ENCODE peak calls at places on chromosomes 16 and 17, in five cellular contexts. One of them, this sample, is unnamed.

GRCh38 chr17:79033741-79034501 is 10.0 kb downstream of the C1QTNF1 start:
- DNase-seq in mucosa of descending colon: no peak
- DNase-seq in AG04450: no peak
- DNase-seq in skeletal muscle cell: no peak
- DNase-seq in pancreas: no peak
- DNase-seq in this sample: no peak

GRCh38 chr16:85750021-85750826 is 672 bp downstream of the C16orf74 start:
- DNase-seq in mucosa of descending colon: peak
- DNase-seq in AG04450: no peak
- DNase-seq in skeletal muscle cell: peak
- DNase-seq in pancreas: no peak
- DNase-seq in this sample: no peak

GRCh38 chr16:17413508-17413907 is 57.3 kb downstream of the XYLT1 start:
- DNase-seq in mucosa of descending colon: no peak
- DNase-seq in AG04450: no peak
- DNase-seq in skeletal muscle cell: no peak
- DNase-seq in pancreas: no peak
- DNase-seq in this sample: no peak

GRCh38 chr17:72697602-72698146 is 394.8 kb downstream of the SLC39A11 start:
- DNase-seq in mucosa of descending colon: no peak
- DNase-seq in AG04450: no peak
- DNase-seq in skeletal muscle cell: no peak
- DNase-seq in pancreas: no peak
- DNase-seq in this sample: no peak

GRCh38 chr17:61338000-61338864 is 61.4 kb upstream of the TBX2 start:
- DNase-seq in mucosa of descending colon: no peak
- DNase-seq in AG04450: no peak
- DNase-seq in skeletal muscle cell: peak
- DNase-seq in pancreas: no peak
- DNase-seq in this sample: peak

GRCh38 chr16:70778901-70779309 is 22.1 kb downstream of the VAC14 start:
- DNase-seq in mucosa of descending colon: peak
- DNase-seq in AG04450: peak
- DNase-seq in skeletal muscle cell: peak
- DNase-seq in pancreas: no peak
- DNase-seq in this sample: peak

GRCh38 chr17:77312061-77312684 is 171.4 kb downstream of the SEC14L1 start:
- DNase-seq in mucosa of descending colon: no peak
- DNase-seq in AG04450: no peak
- DNase-seq in skeletal muscle cell: no peak
- DNase-seq in pancreas: peak
- DNase-seq in this sample: no peak

GRCh38 chr16:73064227-73064995 is 16.5 kb upstream of the ZFHX3 start:
- DNase-seq in mucosa of descending colon: no peak
- DNase-seq in AG04450: no peak
- DNase-seq in skeletal muscle cell: no peak
- DNase-seq in pancreas: no peak
- DNase-seq in this sample: peak

GRCh38 chr17:8151641-8152111 is 528 bp downstream of the PER1 start:
- DNase-seq in mucosa of descending colon: peak
- DNase-seq in AG04450: no peak
- DNase-seq in skeletal muscle cell: peak
- DNase-seq in pancreas: peak
- DNase-seq in this sample: no peak

GRCh38 chr17:57294629-57295501 is 38.5 kb downstream of the MSI2 start:
- DNase-seq in mucosa of descending colon: no peak
- DNase-seq in AG04450: no peak
- DNase-seq in skeletal muscle cell: no peak
- DNase-seq in pancreas: no peak
- DNase-seq in this sample: no peak

GRCh38 chr16:64507240-64508024 is 614.4 kb downstream of the CDH11 start:
- DNase-seq in mucosa of descending colon: no peak
- DNase-seq in AG04450: no peak
- DNase-seq in skeletal muscle cell: no peak
- DNase-seq in pancreas: peak
- DNase-seq in this sample: no peak

GRCh38 chr17:45905812-45906211 is 11.5 kb downstream of the MAPT start:
- DNase-seq in mucosa of descending colon: no peak
- DNase-seq in AG04450: no peak
- DNase-seq in skeletal muscle cell: no peak
- DNase-seq in pancreas: no peak
- DNase-seq in this sample: no peak

GRCh38 chr17:19002805-19003542 is 1.6 kb downstream of the FAM83G start:
- DNase-seq in mucosa of descending colon: no peak
- DNase-seq in AG04450: no peak
- DNase-seq in skeletal muscle cell: no peak
- DNase-seq in pancreas: peak
- DNase-seq in this sample: no peak

GRCh38 chr17:66167189-66167815 is 24.6 kb downstream of the CEP112 start:
- DNase-seq in mucosa of descending colon: no peak
- DNase-seq in AG04450: no peak
- DNase-seq in skeletal muscle cell: no peak
- DNase-seq in pancreas: no peak
- DNase-seq in this sample: no peak

GRCh38 chr17:48728232-48729231 is at the start of gene HOXB13:
- DNase-seq in mucosa of descending colon: peak
- DNase-seq in AG04450: no peak
- DNase-seq in skeletal muscle cell: no peak
- DNase-seq in pancreas: no peak
- DNase-seq in this sample: peak

GRCh38 chr17:68057531-68057952 is 22.0 kb downstream of the KPNA2 start:
- DNase-seq in mucosa of descending colon: peak
- DNase-seq in AG04450: no peak
- DNase-seq in skeletal muscle cell: no peak
- DNase-seq in pancreas: no peak
- DNase-seq in this sample: no peak

GRCh38 chr17:14427914-14428639 is 127.2 kb downstream of the HS3ST3B1 start:
- DNase-seq in mucosa of descending colon: peak
- DNase-seq in AG04450: no peak
- DNase-seq in skeletal muscle cell: no peak
- DNase-seq in pancreas: no peak
- DNase-seq in this sample: no peak

GRCh38 chr17:49505854-49506253 is 10.8 kb downstream of the NGFR start:
- DNase-seq in mucosa of descending colon: no peak
- DNase-seq in AG04450: no peak
- DNase-seq in skeletal muscle cell: no peak
- DNase-seq in pancreas: no peak
- DNase-seq in this sample: no peak

GRCh38 chr17:19800571-19800970 is 52.5 kb upstream of the ALDH3A1 start:
- DNase-seq in mucosa of descending colon: no peak
- DNase-seq in AG04450: no peak
- DNase-seq in skeletal muscle cell: no peak
- DNase-seq in pancreas: no peak
- DNase-seq in this sample: no peak

GRCh38 chr17:3827124-3827773 is 18.8 kb downstream of the NCBP3 start:
- DNase-seq in mucosa of descending colon: peak
- DNase-seq in AG04450: no peak
- DNase-seq in skeletal muscle cell: peak
- DNase-seq in pancreas: no peak
- DNase-seq in this sample: peak

GRCh38 chr17:78496311-78496710 is 80.9 kb downstream of the DNAH17 start:
- DNase-seq in mucosa of descending colon: no peak
- DNase-seq in AG04450: no peak
- DNase-seq in skeletal muscle cell: no peak
- DNase-seq in pancreas: no peak
- DNase-seq in this sample: no peak

GRCh38 chr16:72938426-72939164 is 109.3 kb downstream of the ZFHX3 start:
- DNase-seq in mucosa of descending colon: peak
- DNase-seq in AG04450: peak
- DNase-seq in skeletal muscle cell: peak
- DNase-seq in pancreas: no peak
- DNase-seq in this sample: no peak

GRCh38 chr17:13480877-13481276 is 120.9 kb downstream of the HS3ST3A1 start:
- DNase-seq in mucosa of descending colon: no peak
- DNase-seq in AG04450: no peak
- DNase-seq in skeletal muscle cell: no peak
- DNase-seq in pancreas: no peak
- DNase-seq in this sample: no peak

GRCh38 chr17:61389670-61390478 is 9.8 kb upstream of the TBX2 start:
- DNase-seq in mucosa of descending colon: peak
- DNase-seq in AG04450: no peak
- DNase-seq in skeletal muscle cell: no peak
- DNase-seq in pancreas: no peak
- DNase-seq in this sample: no peak

GRCh38 chr17:62712011-62712615 is 84.6 kb downstream of the MRC2 start:
- DNase-seq in mucosa of descending colon: no peak
- DNase-seq in AG04450: no peak
- DNase-seq in skeletal muscle cell: no peak
- DNase-seq in pancreas: peak
- DNase-seq in this sample: no peak

DNA sequence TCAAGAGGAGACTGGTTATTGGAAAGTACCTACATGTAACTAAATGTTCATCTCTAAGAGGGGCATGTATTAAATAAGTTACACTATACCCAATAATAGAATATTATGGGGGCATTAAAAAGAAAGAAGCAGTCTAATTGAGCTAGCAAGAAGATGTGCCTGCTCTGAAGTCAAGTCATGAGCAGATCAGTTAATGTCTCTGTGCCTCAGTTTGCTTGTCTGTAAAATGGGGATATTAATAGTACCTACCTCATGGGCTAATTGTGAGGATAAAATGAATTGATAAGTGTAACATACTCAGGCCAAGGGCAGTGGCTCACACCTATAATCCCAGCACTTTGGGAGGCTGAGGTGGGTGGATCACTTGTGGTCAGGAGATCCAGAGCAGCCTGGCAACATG is 3.0 kb downstream of the CNGB1 start:
- DNase-seq in mucosa of descending colon: no peak
- DNase-seq in AG04450: no peak
- DNase-seq in skeletal muscle cell: no peak
- DNase-seq in pancreas: no peak
- DNase-seq in this sample: no peak
- H3K4me3 ChIP-seq in mucosa of descending colon: no peak
- H3K4me3 ChIP-seq in AG04450: no peak
- H3K4me3 ChIP-seq in skeletal muscle cell: no peak
- H3K4me3 ChIP-seq in pancreas: no peak
- H3K4me3 ChIP-seq in this sample: no peak

DNA sequence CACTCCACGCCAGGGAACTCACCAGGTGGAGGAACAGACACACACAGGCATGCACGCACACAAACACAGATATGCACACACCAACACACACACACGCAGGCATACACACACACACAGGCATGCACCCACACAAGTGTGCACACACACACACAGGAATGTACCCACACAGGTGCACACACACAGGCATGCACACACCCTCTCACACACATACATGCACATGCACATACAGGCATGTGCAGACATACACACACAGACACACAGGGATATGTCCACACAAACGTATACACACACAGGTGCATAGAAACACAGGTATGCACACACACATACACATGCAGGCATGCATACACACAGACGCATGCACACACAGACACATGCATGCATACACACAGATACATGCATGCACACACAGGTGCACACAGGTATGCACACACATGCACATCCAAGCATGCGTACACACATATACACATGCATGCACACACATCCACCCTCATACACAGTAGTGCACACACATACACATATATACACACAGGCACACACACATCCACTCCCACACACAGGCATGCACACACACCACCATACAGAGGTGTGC is 39.2 kb downstream of the COTL1 start:
- DNase-seq in mucosa of descending colon: no peak
- DNase-seq in AG04450: no peak
- DNase-seq in skeletal muscle cell: no peak
- DNase-seq in pancreas: no peak
- DNase-seq in this sample: no peak
- H3K4me3 ChIP-seq in mucosa of descending colon: no peak
- H3K4me3 ChIP-seq in AG04450: no peak
- H3K4me3 ChIP-seq in skeletal muscle cell: no peak
- H3K4me3 ChIP-seq in pancreas: no peak
- H3K4me3 ChIP-seq in this sample: no peak

GRCh38 chr16:16029431-16030011 is 80.1 kb downstream of the ABCC1 start:
- DNase-seq in mucosa of descending colon: no peak
- DNase-seq in AG04450: no peak
- DNase-seq in skeletal muscle cell: no peak
- DNase-seq in pancreas: no peak
- DNase-seq in this sample: peak

GRCh38 chr16:16025214-16025968 is 76.0 kb downstream of the ABCC1 start:
- DNase-seq in mucosa of descending colon: no peak
- DNase-seq in AG04450: peak
- DNase-seq in skeletal muscle cell: peak
- DNase-seq in pancreas: no peak
- DNase-seq in this sample: peak

GRCh38 chr16:16030449-16030848 is 81.0 kb downstream of the ABCC1 start:
- DNase-seq in mucosa of descending colon: no peak
- DNase-seq in AG04450: no peak
- DNase-seq in skeletal muscle cell: no peak
- DNase-seq in pancreas: no peak
- DNase-seq in this sample: no peak

GRCh38 chr16:16028311-16028999 is 79.0 kb downstream of the ABCC1 start:
- DNase-seq in mucosa of descending colon: peak
- DNase-seq in AG04450: no peak
- DNase-seq in skeletal muscle cell: no peak
- DNase-seq in pancreas: no peak
- DNase-seq in this sample: no peak

GRCh38 chr16:16027728-16028310 is 78.4 kb downstream of the ABCC1 start:
- DNase-seq in mucosa of descending colon: peak
- DNase-seq in AG04450: no peak
- DNase-seq in skeletal muscle cell: no peak
- DNase-seq in pancreas: no peak
- DNase-seq in this sample: no peak
- H3K4me3 ChIP-seq in mucosa of descending colon: no peak
- H3K4me3 ChIP-seq in AG04450: no peak
- H3K4me3 ChIP-seq in skeletal muscle cell: no peak
- H3K4me3 ChIP-seq in pancreas: no peak
- H3K4me3 ChIP-seq in this sample: no peak

DNA sequence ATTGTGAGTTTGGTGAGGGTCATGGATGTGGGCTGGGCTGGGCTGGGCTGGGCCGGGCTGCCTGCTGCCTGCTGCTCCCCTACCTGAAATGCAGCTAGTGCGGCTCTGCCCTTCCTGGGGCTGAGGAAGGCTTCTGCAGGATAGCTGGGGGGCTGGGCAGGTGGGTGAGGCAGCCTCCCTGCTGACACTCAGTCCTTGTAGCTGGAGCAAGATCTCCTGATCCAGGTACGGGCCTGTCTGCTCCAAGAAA is 4.7 kb downstream of the RPL13 start:
- DNase-seq in mucosa of descending colon: no peak
- DNase-seq in AG04450: no peak
- DNase-seq in skeletal muscle cell: no peak
- DNase-seq in pancreas: no peak
- DNase-seq in this sample: no peak
- H3K4me3 ChIP-seq in mucosa of descending colon: no peak
- H3K4me3 ChIP-seq in AG04450: no peak
- H3K4me3 ChIP-seq in skeletal muscle cell: no peak
- H3K4me3 ChIP-seq in pancreas: no peak
- H3K4me3 ChIP-seq in this sample: no peak

GRCh38 chr16:27298132-27298531 is 15.6 kb upstream of the IL4R start:
- DNase-seq in mucosa of descending colon: no peak
- DNase-seq in AG04450: no peak
- DNase-seq in skeletal muscle cell: no peak
- DNase-seq in pancreas: no peak
- DNase-seq in this sample: no peak
- H3K4me3 ChIP-seq in mucosa of descending colon: no peak
- H3K4me3 ChIP-seq in AG04450: no peak
- H3K4me3 ChIP-seq in skeletal muscle cell: no peak
- H3K4me3 ChIP-seq in pancreas: no peak
- H3K4me3 ChIP-seq in this sample: no peak

This sample was measured in AG09309.